ENCODE peak calls at places on chromosomes 13 and 19, in eight cellular contexts. I is uterus, F is sigmoid colon, E is psoas muscle, G is fibroblast of lung, M is HFF-Myc, W is fibroblast of the aortic adventitia, X is cardiac muscle cell. C is an unnamed sample.

GRCh38 chr19:56423276-56423984 is 19.3 kb downstream of the ZNF583 start:
- DNase-seq in I (no peak), F (no peak), E (no peak), G (peak; percentile 5), M (no peak), W (no peak), X (no peak), C (peak; percentile 11)

GRCh38 chr19:4373601-4374441 is 26.5 kb downstream of the SH3GL1 start:
- DNase-seq in I (peak; percentile 62), F (peak; percentile 84), E (peak; percentile 70), G (peak; percentile 55), M (no peak), W (peak; percentile 53), X (peak; percentile 43), C (peak; percentile 45)

GRCh38 chr13:32639502-32640105 is 53.4 kb downstream of the PDS5B start:
- DNase-seq in I (peak; percentile 31), F (peak; percentile 77), E (peak; percentile 28), G (peak; percentile 84), M (peak; percentile 14), W (peak; percentile 85), X (peak; percentile 82), C (peak; percentile 83)

GRCh38 chr13:40982772-40983171 is 36.3 kb downstream of the ELF1 start:
- DNase-seq in I (no peak), F (no peak), E (no peak), G (peak; percentile 59), M (no peak), W (peak; percentile 86), X (peak; percentile 94), C (peak; percentile 96)

GRCh38 chr19:35087393-35087792 is 28.2 kb upstream of the FXYD3 start:
- DNase-seq in I (no peak), F (no peak), E (no peak), G (no peak), M (no peak), W (no peak), X (no peak), C (no peak)

GRCh38 chr13:46126552-46127171 is 21.8 kb upstream of the CPB2 start:
- DNase-seq in I (peak; percentile 51), F (no peak), E (peak; percentile 41), G (peak; percentile 78), M (peak; percentile 50), W (peak; percentile 76), X (peak; percentile 85), C (peak; percentile 84)

GRCh38 chr19:51031880-51032225 is 2.9 kb downstream of the KLK12 start:
- DNase-seq in I (no peak), F (peak; percentile 38), E (no peak), G (no peak), M (no peak), W (no peak), X (no peak), C (no peak)

GRCh38 chr13:106523566-106523965 is 11.9 kb downstream of the EFNB2 start:
- DNase-seq in I (no peak), F (no peak), E (no peak), G (peak; percentile 58), M (no peak), W (peak; percentile 30), X (peak; percentile 44), C (no peak)

GRCh38 chr19:45862271-45862563 is 730 bp downstream of the SYMPK start:
- DNase-seq in I (no peak), F (no peak), E (no peak), G (no peak), M (no peak), W (no peak), X (no peak), C (no peak)

GRCh38 chr13:107210216-107211010 is 642.5 kb upstream of the ARGLU1 start:
- DNase-seq in I (no peak), F (no peak), E (no peak), G (peak; percentile 20), M (no peak), W (peak; percentile 26), X (peak; percentile 42), C (peak; percentile 49)

GRCh38 chr19:2680808-2681207 is 21.7 kb downstream of the GNG7 start:
- DNase-seq in I (no peak), F (no peak), E (no peak), G (no peak), M (no peak), W (no peak), X (no peak), C (no peak)
- H3K4me3 ChIP-seq in I (no peak overlapping the region), F (no peak overlapping the region), E (no peak overlapping the region), G (no peak overlapping the region), M (no peak overlapping the region), W (no peak overlapping the region), X (no peak overlapping the region), C (no peak overlapping the region)

DNA sequence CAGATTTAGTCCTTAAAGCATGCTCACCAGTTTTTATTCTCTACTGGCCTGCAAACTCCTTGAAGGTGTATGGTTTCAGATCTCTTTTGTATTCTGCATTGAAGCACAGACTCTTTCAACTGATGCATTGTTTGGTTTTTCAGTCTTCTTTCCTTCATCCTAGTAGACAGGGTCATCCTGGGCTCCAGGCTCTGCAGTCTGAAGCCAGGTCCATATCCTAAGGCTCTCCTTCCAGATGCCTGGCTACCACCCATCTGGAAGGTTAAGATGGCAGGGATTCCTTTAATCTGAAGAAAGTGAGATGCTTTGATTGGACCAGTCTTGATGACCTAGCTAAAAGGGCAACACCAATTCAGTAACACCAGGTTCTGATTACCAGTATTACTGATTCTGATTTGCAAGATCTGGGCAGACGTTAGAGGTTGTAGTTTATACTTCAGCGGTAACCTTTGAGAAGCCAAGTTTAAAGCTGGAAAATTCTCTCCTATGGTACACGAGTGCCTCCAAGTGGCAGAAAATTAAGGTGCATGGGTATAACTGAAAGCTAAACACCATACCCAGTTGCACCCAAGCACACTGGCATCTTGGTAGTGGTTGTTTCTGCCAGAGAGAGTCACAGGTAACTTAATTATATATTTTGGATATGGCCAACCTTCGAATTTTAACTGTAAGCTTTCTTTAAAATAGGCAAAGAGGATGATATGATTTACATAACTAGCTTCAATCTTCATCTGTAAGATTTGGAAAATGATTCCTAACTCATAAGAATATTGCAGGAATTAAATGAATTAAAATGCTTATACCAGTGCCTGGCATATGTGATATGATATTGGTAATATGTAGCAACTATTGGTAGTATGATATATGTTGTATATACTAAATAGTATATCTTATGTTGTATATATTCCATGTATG is 1651.9 kb upstream of the MIR17HG start:
- DNase-seq in I (no peak), F (no peak), E (no peak), G (peak; percentile 74), M (no peak), W (peak; percentile 11), X (peak; percentile 60), C (peak; percentile 70)
- TF ChIP-seq CTCF in I (peak; percentile 28), F (peak; percentile 38), E (peak; percentile 26), G (peak; percentile 89), M (no peak), W (peak; percentile 43), X (peak; percentile 71), C (peak; percentile 86)

GRCh38 chr13:44274838-44275237 is 98.8 kb upstream of the SERP2 start:
- DNase-seq in I (no peak), F (no peak), E (no peak), G (peak; percentile 64), M (no peak), W (peak; percentile 32), X (no peak), C (no peak)
- H3K4me3 ChIP-seq in I (peak overlapping the region; percentile 1), F (no peak overlapping the region), E (peak overlapping the region; percentile 19), G (no peak overlapping the region), M (no peak overlapping the region), W (no peak overlapping the region), X (no peak overlapping the region), C (no peak overlapping the region)

DNA sequence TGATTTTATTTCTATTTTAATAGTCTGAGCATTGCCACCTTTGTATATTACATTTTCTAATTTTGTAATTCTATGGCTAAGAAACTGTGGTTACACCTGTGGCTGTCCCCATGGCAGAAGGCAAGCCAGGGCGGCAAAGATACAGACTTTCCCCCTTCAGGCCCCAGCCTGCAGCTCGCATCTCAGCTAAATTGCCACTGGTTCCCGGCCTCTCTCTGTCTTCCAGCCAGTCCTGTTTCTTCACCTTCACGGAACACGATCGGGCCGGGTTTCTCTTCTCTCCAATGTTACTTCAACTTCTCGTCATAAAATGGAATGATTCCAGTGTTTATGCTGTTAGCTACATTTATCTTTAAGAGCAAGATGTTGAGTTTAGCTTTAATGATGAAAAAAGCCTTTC is 124.5 kb upstream of the ZNF507 start:
- DNase-seq in I (no peak), F (no peak), E (no peak), G (no peak), M (no peak), W (no peak), X (no peak), C (no peak)
- TF ChIP-seq CTCF in I (no peak), F (no peak), E (no peak), G (no peak), M (no peak), W (no peak), X (no peak), C (no peak)

GRCh38 chr19:1906985-1907562 is 1.9 kb downstream of the ADAT3 start:
- DNase-seq in I (no peak), F (no peak), E (no peak), G (no peak), M (no peak), W (no peak), X (no peak), C (no peak)

GRCh38 chr19:1901940-1902404 is 3.2 kb upstream of the ADAT3 start:
- DNase-seq in I (no peak), F (peak; percentile 77), E (no peak), G (peak; percentile 9), M (no peak), W (no peak), X (no peak), C (no peak)

GRCh38 chr19:1905071-1905862 is at the start of the genes ADAT3 and SCAMP4:
- DNase-seq in I (peak; percentile 99), F (peak; percentile 100), E (peak; percentile 100), G (peak; percentile 98), M (peak; percentile 94), W (peak; percentile 98), X (peak; percentile 100), C (peak; percentile 99)

GRCh38 chr19:1905863-1906375 is 720 bp downstream of the ADAT3 start:
- DNase-seq in I (no peak), F (no peak), E (no peak), G (no peak), M (no peak), W (no peak), X (no peak), C (no peak)

GRCh38 chr19:1904385-1905070 is 671 bp upstream of the ADAT3 start:
- DNase-seq in I (peak; percentile 55), F (no peak), E (no peak), G (no peak), M (no peak), W (peak; percentile 43), X (peak; percentile 36), C (no peak)
- H3K4me3 ChIP-seq in I (no peak overlapping the region), F (peak overlapping the region; percentile 59), E (peak overlapping the region; percentile 79), G (no peak overlapping the region), M (peak overlapping the region; percentile 63), W (peak overlapping the region; percentile 22), X (no peak overlapping the region), C (peak overlapping the region; percentile 28)

DNA sequence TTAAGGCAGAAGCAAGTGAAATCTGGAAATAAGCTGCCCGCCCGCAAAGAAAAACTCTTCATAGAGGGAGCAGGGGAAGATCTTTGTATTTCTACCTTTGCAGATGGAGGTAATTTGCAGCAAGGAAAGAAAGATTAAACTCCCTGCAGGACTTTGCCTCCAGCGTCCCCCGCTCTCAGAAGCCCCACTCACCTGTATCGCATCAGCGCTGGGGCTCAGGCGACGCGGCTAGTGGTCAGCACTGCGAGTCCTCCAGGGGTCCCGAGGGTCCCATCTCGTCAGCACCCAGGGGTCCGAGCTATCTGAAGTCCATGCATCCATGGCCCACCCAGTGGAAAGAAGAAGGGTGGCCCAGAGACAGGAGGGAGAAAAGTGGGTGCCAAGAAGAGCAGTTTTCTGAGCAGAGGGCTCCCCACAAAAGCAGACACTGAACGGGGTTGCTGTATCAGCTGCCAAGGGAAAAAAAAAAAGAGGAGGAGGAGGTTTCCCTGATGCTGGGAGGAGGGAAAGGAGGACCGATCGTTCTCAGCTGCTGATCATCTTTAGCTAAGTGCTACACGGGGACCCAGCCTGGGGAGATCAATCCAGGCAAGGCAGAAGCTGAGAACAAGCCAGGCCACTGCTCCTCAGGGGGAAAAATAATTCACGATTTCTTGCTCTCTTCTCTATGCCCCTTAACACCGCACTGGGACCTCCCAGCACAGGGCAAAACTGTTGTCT is 117.6 kb upstream of the CACNA1A start:
- DNase-seq in I (no peak), F (no peak), E (no peak), G (no peak), M (no peak), W (no peak), X (no peak), C (no peak)
- TF ChIP-seq CTCF in I (no peak), F (no peak), E (no peak), G (no peak), M (no peak), W (no peak), X (no peak), C (no peak)

C was measured in fibroblast of pulmonary artery.